ENCODE peak calls at places on chromosomes 1 and 21, in six cellular contexts. G is trophoblast cell, P is H9, V is neuronal stem cell, E is mesenchymal stem cell, D is H1. Z is an unnamed sample.

GRCh38 chr21:41670056-41670805 is 96.6 kb downstream of the RIPK4 start:
- DNase-seq in G (no peak), D (no peak), E (no peak), P (no peak), V (no peak), Z (no peak)

GRCh38 chr1:119664057-119664456 is 16.0 kb upstream of the ZNF697 start:
- DNase-seq in G (no peak), E (no peak), D (no peak), V (no peak), P (no peak), Z (no peak)

GRCh38 chr1:59198565-59198964 is 98.3 kb upstream of the FGGY start:
- DNase-seq in D (no peak), E (no peak), P (no peak), V (no peak), G (no peak), Z (no peak)

GRCh38 chr1:182527680-182528079 is 61.4 kb downstream of the RNASEL start:
- DNase-seq in E (no peak), G (no peak), D (no peak), V (no peak), P (no peak), Z (no peak)

GRCh38 chr1:38272515-38272914 is 225.9 kb upstream of the POU3F1 start:
- DNase-seq in V (no peak), P (no peak), E (no peak), G (peak; percentile 19), D (no peak), Z (no peak)

GRCh38 chr1:31151402-31151801 is 85.9 kb upstream of the PUM1 start:
- DNase-seq in D (no peak), G (peak; percentile 84), V (no peak), P (no peak), E (no peak), Z (no peak)

GRCh38 chr1:41400235-41400634 is 39.0 kb downstream of the FOXO6 start:
- DNase-seq in D (no peak), G (no peak), V (no peak), E (no peak), P (no peak), Z (no peak)

GRCh38 chr1:195721210-195721971 is 886.8 kb downstream of the KCNT2 start:
- DNase-seq in P (no peak), V (no peak), E (no peak), D (no peak), G (no peak), Z (no peak)

GRCh38 chr1:20302093-20302471 is 11.4 kb downstream of the VWA5B1 start:
- DNase-seq in D (no peak), V (no peak), P (no peak), E (no peak), G (no peak), Z (peak; percentile 30)

GRCh38 chr1:20696397-20697333 is 21.1 kb downstream of the KIF17 start:
- DNase-seq in D (peak; percentile 82), G (peak; percentile 85), P (peak; percentile 93), V (peak; percentile 87), E (peak; percentile 97), Z (peak; percentile 94)

GRCh38 chr1:235074335-235075120 is 54.1 kb downstream of the TOMM20 start:
- DNase-seq in G (peak; percentile 64), V (no peak), D (no peak), E (peak; percentile 97), P (no peak), Z (peak; percentile 92)

GRCh38 chr1:77673030-77673429 is 9.4 kb downstream of the ZZZ3 start:
- DNase-seq in G (no peak), E (no peak), P (no peak), D (no peak), V (no peak), Z (no peak)

GRCh38 chr1:65820983-65821382 is 28.3 kb downstream of the PDE4B start:
- DNase-seq in E (peak; percentile 93), G (peak; percentile 28), V (no peak), P (no peak), D (no peak), Z (peak; percentile 97)

GRCh38 chr1:180358649-180359048 is 128.6 kb downstream of the LHX4 start:
- DNase-seq in E (peak; percentile 22), P (no peak), D (no peak), V (no peak), G (no peak), Z (peak; percentile 22)

GRCh38 chr1:6245086-6245868 is 1.3 kb downstream of the HES3 start:
- DNase-seq in D (no peak), P (peak; percentile 89), V (peak; percentile 89), E (peak; percentile 75), G (peak; percentile 92), Z (peak; percentile 71)

GRCh38 chr1:64212023-64212422 is 8.6 kb downstream of the UBE2U start:
- DNase-seq in V (no peak), E (no peak), G (no peak), D (no peak), P (no peak), Z (peak; percentile 91)

GRCh38 chr1:153365696-153366095 is 8.0 kb downstream of the S100A9 start:
- DNase-seq in V (no peak), D (no peak), G (no peak), E (no peak), P (peak; percentile 14), Z (no peak)

GRCh38 chr1:203826175-203826574 is 30.8 kb downstream of the ZBED6 start:
- DNase-seq in V (no peak), E (no peak), G (no peak), P (no peak), D (no peak), Z (no peak)

DNA sequence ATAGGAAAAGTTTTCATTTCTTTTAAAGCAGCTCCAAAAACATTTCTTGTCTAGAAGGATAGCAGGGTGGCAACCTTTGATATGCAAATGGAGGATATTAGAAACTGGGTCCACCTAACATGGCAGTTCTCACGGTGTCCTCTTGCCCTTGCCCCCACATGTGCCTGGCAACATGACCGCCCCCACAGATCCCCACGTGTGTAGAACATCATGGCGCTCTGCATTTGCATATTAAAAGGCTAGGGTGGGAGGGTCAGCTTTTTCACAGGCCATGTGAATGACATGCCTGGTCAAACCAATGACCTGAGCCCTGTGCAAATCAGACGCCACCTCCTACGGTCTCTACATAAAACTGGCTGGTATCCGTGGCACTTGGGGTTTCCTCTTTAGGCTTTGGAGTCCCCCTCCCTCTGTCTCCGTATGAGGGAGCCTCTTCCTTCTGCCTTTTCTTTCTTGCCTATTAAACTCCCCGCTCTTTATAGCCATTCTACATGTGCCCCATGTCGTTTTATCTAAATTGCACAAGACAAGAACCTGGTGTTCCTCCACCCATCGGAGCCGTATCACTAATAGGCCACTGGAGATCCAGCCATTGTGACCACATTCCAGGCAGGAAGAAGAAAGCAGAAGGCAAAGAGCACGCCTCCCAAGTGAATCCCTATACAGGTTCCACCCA is 71.3 kb downstream of the WDR4 start:
- DNase-seq in E (no peak), D (no peak), G (no peak), P (peak; percentile 68), V (no peak), Z (no peak)
- H2BK5ac ChIP-seq in E (no peak overlapping the region), D (no peak overlapping the region), G (peak overlapping the region; percentile 95), P (no peak overlapping the region), V (no peak overlapping the region), Z (no peak overlapping the region)

GRCh38 chr21:42992943-42993712 is 18.8 kb downstream of the PKNOX1 start:
- DNase-seq in P (no peak), E (peak; percentile 53), D (no peak), G (peak; percentile 28), V (no peak), Z (peak; percentile 57)
- H4K8ac ChIP-seq in P (no peak overlapping the region), E (peak overlapping the region; percentile 36), D (no peak overlapping the region), G (peak overlapping the region; percentile 18), V (no peak overlapping the region), Z (peak overlapping the region; percentile 90)

GRCh38 chr1:204958325-204959307 is 84.4 kb upstream of the CNTN2 start:
- DNase-seq in D (no peak), G (no peak), E (no peak), P (no peak), V (no peak), Z (no peak)

GRCh38 chr1:204959836-204960235 is 83.2 kb upstream of the CNTN2 start:
- DNase-seq in P (no peak), E (no peak), G (no peak), V (no peak), D (no peak), Z (no peak)

GRCh38 chr1:204959374-204959773 is 83.6 kb upstream of the CNTN2 start:
- DNase-seq in D (no peak), P (no peak), V (no peak), E (no peak), G (no peak), Z (no peak)

GRCh38 chr1:204961765-204962419 is 81.1 kb upstream of the CNTN2 start:
- DNase-seq in V (no peak), D (no peak), E (no peak), P (no peak), G (no peak), Z (no peak)

DNA sequence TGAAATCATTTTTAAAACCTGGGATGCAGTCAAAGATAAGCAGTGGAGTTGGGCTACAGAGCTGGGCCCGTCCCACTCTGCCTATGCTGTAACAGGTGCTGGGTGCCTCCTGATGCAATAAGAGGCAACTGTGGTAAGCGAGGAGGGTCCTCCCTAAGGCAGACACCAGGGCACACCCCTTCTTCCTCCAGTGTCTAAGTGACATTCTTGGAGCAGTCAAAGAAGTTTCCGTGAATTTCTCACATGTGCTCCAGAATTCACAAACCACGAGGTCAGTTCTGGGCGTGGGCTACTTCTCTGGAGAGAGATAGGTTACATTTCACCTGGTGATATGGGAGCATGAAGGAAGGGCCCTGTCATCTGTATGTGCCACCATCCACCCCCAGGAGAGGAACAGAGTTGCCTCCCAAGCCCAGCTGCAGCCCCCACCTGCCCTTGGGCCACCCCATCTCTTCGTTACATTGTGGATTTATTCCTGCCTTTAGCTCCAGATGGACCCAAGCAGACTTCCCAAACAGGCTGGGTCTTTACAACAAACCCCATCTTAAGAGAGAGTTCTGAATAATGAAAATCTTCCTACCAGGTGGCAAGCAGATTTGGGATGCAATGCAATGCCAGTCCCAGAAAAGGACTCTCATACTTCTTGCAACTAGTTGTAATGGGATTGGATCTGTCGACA is 82.6 kb upstream of the CNTN2 start:
- DNase-seq in D (no peak), P (no peak), E (no peak), G (no peak), V (no peak), Z (no peak)
- H3K14ac ChIP-seq in D (no peak overlapping the region), P (no peak overlapping the region), E (no peak overlapping the region), G (no peak overlapping the region), V (no peak overlapping the region), Z (no peak overlapping the region)

GRCh38 chr1:231937013-231937754 is 310.6 kb downstream of the DISC1 start:
- DNase-seq in G (no peak), D (no peak), P (no peak), V (no peak), E (no peak), Z (no peak)

GRCh38 chr1:231933711-231934626 is 307.4 kb downstream of the DISC1 start:
- DNase-seq in V (no peak), G (no peak), P (no peak), D (no peak), E (no peak), Z (no peak)

GRCh38 chr1:231935856-231936255 is 309.3 kb downstream of the DISC1 start:
- DNase-seq in V (no peak), D (no peak), G (no peak), P (no peak), E (no peak), Z (no peak)

GRCh38 chr1:231931846-231932454 is 305.4 kb downstream of the DISC1 start:
- DNase-seq in D (peak; percentile 15), V (no peak), E (no peak), G (peak; percentile 44), P (peak; percentile 41), Z (no peak)

DNA sequence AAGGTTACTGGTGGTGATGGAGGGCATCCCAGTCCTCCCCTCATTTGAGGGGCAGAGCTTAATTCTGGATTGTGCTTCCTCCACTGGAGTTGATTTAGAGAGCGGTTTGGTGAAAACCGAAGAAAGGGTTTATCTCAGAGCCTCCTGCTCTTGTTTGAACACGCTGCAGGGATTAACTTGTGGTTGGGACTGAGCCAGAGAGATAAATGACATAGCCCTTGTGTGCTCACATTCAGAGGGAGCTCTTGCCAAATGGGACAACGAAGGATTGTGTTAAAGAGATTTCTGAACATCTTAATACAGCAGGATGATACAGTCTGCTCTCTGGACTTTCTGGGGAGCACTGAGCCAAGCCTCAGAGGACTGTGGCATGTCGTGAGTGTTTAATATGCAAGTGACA is 308.2 kb downstream of the DISC1 start:
- DNase-seq in E (no peak), P (no peak), V (no peak), D (no peak), G (no peak), Z (peak; percentile 64)
- H2BK5ac ChIP-seq in E (no peak overlapping the region), P (no peak overlapping the region), V (no peak overlapping the region), D (no peak overlapping the region), G (no peak overlapping the region), Z (no peak overlapping the region)

Z was measured in IMR-90.